ENCODE peak calls at places on chromosome 18, in five cellular contexts. E is IMR-90, C is PC-3, Y is astrocyte, O is mesenchymal stem cell. L is an unnamed sample.

GRCh38 chr18:36697905-36698304 is 130.9 kb downstream of the TPGS2 start:
- DNase-seq in E (peak; percentile 94), C (peak; percentile 73), Y (peak; percentile 96), O (no peak), L (no peak)

GRCh38 chr18:69838620-69839411 is 108.9 kb downstream of the CD226 start:
- DNase-seq in E (no peak), C (peak; percentile 61), Y (no peak), O (no peak), L (peak; percentile 47)

GRCh38 chr18:39622431-39622830 is 2056.8 kb upstream of the CELF4 start:
- DNase-seq in E (no peak), C (no peak), Y (peak; percentile 25), O (no peak), L (no peak)

GRCh38 chr18:75346671-75347070 is 80.8 kb downstream of the SMIM21 start:
- DNase-seq in E (no peak), C (no peak), Y (no peak), O (no peak), L (no peak)

GRCh38 chr18:39448942-39449341 is 1883.3 kb upstream of the CELF4 start:
- DNase-seq in E (peak; percentile 32), C (peak; percentile 60), Y (no peak), O (no peak), L (no peak)

GRCh38 chr18:74290831-74291770 is 662 bp downstream of the CYB5A start:
- DNase-seq in E (no peak), C (peak; percentile 70), Y (no peak), O (no peak), L (no peak)

GRCh38 chr18:40258298-40258697 is 1696.7 kb upstream of the PIK3C3 start:
- DNase-seq in E (peak; percentile 40), C (no peak), Y (no peak), O (peak; percentile 23), L (no peak)

GRCh38 chr18:63142502-63143045 is 177.0 kb downstream of the BCL2 start:
- DNase-seq in E (no peak), C (no peak), Y (no peak), O (no peak), L (no peak)

GRCh38 chr18:49464718-49465598 is 4.5 kb upstream of the DYM start:
- DNase-seq in E (peak; percentile 28), C (no peak), Y (no peak), O (peak; percentile 13), L (no peak)

GRCh38 chr18:22503803-22504202 is 86.1 kb upstream of the CTAGE1 start:
- DNase-seq in E (peak; percentile 97), C (no peak), Y (peak; percentile 62), O (peak; percentile 99), L (no peak)

GRCh38 chr18:10533111-10533510 is 7.3 kb downstream of the NAPG start:
- DNase-seq in E (no peak), C (no peak), Y (no peak), O (no peak), L (no peak)

GRCh38 chr18:10537765-10538164 is 11.9 kb downstream of the NAPG start:
- DNase-seq in E (no peak), C (no peak), Y (no peak), O (no peak), L (no peak)

GRCh38 chr18:10530852-10531251 is 5.0 kb downstream of the NAPG start:
- DNase-seq in E (no peak), C (peak; percentile 82), Y (no peak), O (peak; percentile 38), L (no peak)

DNA sequence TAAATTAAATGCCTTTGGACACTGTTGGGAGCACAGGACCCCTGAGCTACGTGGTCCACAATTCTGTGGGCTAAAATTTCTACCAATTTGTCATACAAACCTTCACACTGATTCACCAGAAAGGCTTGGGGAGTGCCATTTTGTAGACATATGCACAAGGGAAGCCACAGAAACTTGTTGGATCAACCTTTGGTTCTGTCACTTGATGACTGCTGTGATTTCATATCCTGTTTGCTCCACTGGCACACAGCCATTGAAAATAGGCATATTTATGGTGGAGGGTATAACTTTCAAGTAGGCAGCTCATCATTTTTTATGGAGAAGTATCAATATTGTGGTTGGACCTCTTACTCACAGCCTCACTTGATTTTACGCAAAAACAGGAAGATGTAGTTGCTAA is 10.4 kb downstream of the NAPG start:
- DNase-seq in E (peak; percentile 44), C (peak; percentile 70), Y (peak; percentile 49), O (no peak), L (no peak)
- H3K4me1 ChIP-seq in E (no peaks in the 10 kb centered on the region), C (peaks cover 14% of the 10 kb centered on the region), Y (no peaks in the 10 kb centered on the region), O (no peaks in the 10 kb centered on the region), L (no peaks in the 10 kb centered on the region)

GRCh38 chr18:54829856-54830255 is 1.6 kb downstream of the RAB27B start:
- DNase-seq in E (no peak), C (peak; percentile 90), Y (no peak), O (no peak), L (no peak)

GRCh38 chr18:54825626-54826344 is 2.5 kb upstream of the RAB27B start:
- DNase-seq in E (no peak), C (no peak), Y (no peak), O (no peak), L (no peak)

GRCh38 chr18:54830260-54830659 is 2.0 kb downstream of the RAB27B start:
- DNase-seq in E (no peak), C (peak; percentile 26), Y (no peak), O (no peak), L (no peak)

GRCh38 chr18:54828290-54828871 is at the start of gene RAB27B:
- DNase-seq in E (peak; percentile 85), C (peak; percentile 89), Y (peak; percentile 93), O (peak; percentile 94), L (peak; percentile 43)

DNA sequence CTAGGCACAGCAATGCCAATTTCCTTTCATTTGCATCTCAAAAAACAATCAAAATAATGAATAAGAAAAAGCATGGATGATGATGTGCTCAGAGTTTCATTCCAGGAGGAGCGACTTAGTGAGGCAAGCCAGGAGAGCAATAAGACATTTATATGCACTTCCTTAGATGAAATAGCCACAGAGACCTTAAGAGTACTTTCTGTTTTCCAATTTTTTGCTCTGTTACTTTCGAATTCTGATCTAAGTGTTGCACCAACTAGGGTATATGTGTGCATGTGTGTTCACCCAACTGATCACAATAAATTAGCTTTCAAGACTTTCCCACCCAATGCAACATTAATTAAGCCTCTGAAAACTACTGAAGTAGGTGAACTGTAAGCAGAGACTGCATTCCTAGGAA is 709 bp downstream of the RAB27B start:
- DNase-seq in E (no peak), C (no peak), Y (no peak), O (peak; percentile 56), L (no peak)
- H3K4me3 ChIP-seq in E (peak overlapping the region; percentile 57), C (peak overlapping the region; percentile 77), Y (peak overlapping the region; percentile 74), O (no peak overlapping the region), L (peak overlapping the region; percentile 60)

DNA sequence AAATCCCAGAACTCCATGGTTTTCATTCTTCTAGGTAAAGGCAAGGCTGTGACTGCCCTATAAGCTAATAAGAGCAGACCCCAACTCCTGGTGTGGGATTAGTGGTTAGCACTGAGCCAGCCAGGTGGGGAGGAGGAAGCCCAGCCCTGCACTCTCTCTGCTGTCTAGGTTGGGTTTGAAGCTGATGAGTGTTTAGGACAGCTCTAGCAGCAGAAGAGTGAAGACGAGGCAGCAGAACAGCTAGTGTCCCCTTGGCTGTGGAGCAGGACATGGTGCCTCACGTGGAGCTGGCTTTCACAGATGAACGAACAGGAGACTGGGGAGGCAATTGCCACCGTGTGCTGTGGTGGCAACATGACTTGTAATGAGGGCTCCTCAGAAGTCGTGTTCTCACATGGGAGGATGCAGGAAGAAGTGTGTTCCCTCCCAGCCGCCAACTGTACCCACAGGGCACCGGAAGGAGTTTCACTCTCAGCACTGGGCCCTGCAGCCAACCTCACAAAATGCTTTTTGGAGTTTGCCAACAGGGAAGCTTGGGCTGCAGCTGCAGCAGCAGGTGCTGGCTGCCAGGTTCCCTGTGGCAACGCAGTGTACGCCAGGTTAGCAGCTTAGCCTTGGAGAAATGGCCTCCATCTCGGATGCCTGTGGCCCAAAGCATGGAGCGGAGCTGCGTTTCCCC is 328.1 kb downstream of the SETBP1 start:
- DNase-seq in E (no peak), C (no peak), Y (no peak), O (no peak), L (peak; percentile 67)
- H2AFZ ChIP-seq in E (no peak overlapping the region), C (no peak overlapping the region), Y (peak overlapping the region; percentile 8), O (no peak overlapping the region), L (no peak overlapping the region)

GRCh38 chr18:78511666-78512065 is 468.0 kb upstream of the SALL3 start:
- DNase-seq in E (no peak), C (no peak), Y (no peak), O (no peak), L (no peak)

GRCh38 chr18:78506031-78506461 is 473.6 kb upstream of the SALL3 start:
- DNase-seq in E (no peak), C (no peak), Y (no peak), O (no peak), L (no peak)

GRCh38 chr18:78503129-78503528 is 476.5 kb upstream of the SALL3 start:
- DNase-seq in E (no peak), C (no peak), Y (no peak), O (no peak), L (no peak)

GRCh38 chr18:78510636-78511035 is 469.0 kb upstream of the SALL3 start:
- DNase-seq in E (no peak), C (no peak), Y (no peak), O (no peak), L (no peak)

DNA sequence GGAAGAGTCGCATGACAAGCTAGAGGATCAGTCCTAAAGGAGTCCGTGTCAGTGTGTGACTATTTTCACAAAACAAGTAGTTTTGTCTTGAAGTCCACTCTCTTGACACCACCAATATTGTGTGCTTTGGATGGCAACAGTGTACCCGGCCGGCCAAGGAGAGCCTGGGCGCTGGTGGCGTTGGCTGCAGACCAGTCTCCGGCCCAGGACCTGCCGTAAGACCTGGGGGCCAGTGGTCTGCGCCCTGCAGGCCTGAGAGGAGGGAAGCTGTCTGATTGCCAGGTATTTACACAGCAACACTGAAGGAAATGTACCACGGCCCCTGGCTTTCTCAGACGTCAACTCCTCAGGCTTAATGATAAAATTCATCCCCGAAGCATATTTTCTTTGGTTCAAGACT is 472.4 kb upstream of the SALL3 start:
- DNase-seq in E (no peak), C (no peak), Y (no peak), O (no peak), L (no peak)
- H3K4me1 ChIP-seq in E (no peaks in the 10 kb centered on the region), C (no peaks in the 10 kb centered on the region), Y (no peaks in the 10 kb centered on the region), O (no peaks in the 10 kb centered on the region), L (no peaks in the 10 kb centered on the region)

GRCh38 chr18:25350561-25351201 is 1.3 kb downstream of the ZNF521 start:
- DNase-seq in E (peak; percentile 65), C (no peak), Y (peak; percentile 47), O (peak; percentile 70), L (no peak)

GRCh38 chr18:25351280-25351772 is 640 bp downstream of the ZNF521 start:
- DNase-seq in E (peak; percentile 1), C (no peak), Y (no peak), O (peak; percentile 49), L (no peak)

GRCh38 chr18:25353080-25353479 is 1.1 kb upstream of the ZNF521 start:
- DNase-seq in E (no peak), C (no peak), Y (no peak), O (no peak), L (no peak)

GRCh38 chr18:25351773-25352628 is at the start of gene ZNF521:
- DNase-seq in E (peak; percentile 92), C (peak; percentile 51), Y (peak; percentile 84), O (peak; percentile 96), L (peak; percentile 81)

GRCh38 chr18:25352629-25353005 is 651 bp upstream of the ZNF521 start:
- DNase-seq in E (no peak), C (no peak), Y (no peak), O (no peak), L (no peak)
- H3K4me3 ChIP-seq in E (peak overlapping the region; percentile 59), C (peak overlapping the region; percentile 57), Y (peak overlapping the region; percentile 55), O (no peak overlapping the region), L (no peak overlapping the region)

L was measured in DND-41.